ENCODE peak calls at places on chromosome 6, in nine cellular contexts. K is foreskin fibroblast; Q is HCT116; L is CD8-positive, alpha-beta T cell; C is mucosa of descending colon; P is cardiac muscle cell; T is breast epithelium; N is HFF-Myc; U is IMR-90. M is an unnamed sample.

GRCh38 chr6:34237722-34238506 is 1.2 kb downstream of the HMGA1 start:
- DNase-seq in K (no peak), Q (no peak), L (peak; percentile 79), C (peak; percentile 62), P (peak; percentile 66), T (no peak), N (no peak), U (peak; percentile 33), M (no peak)

GRCh38 chr6:140002406-140003022 is 628.1 kb upstream of the CITED2 start:
- DNase-seq in K (peak; percentile 79), Q (no peak), L (no peak), C (no peak), P (no peak), T (no peak), N (peak; percentile 86), U (peak; percentile 16), M (no peak)

GRCh38 chr6:107488875-107489635 is 862 bp upstream of the SOBP start:
- DNase-seq in K (peak; percentile 14), Q (no peak), L (no peak), C (peak; percentile 25), P (peak; percentile 67), T (no peak), N (no peak), U (peak; percentile 20), M (peak; percentile 23)

GRCh38 chr6:43720999-43721398 is 33.4 kb upstream of the MRPS18A start:
- DNase-seq in K (no peak), Q (no peak), L (no peak), C (no peak), P (no peak), T (no peak), N (no peak), U (no peak), M (no peak)

GRCh38 chr6:84768442-84769174 is 4.2 kb upstream of the TBX18 start:
- DNase-seq in K (peak; percentile 66), Q (no peak), L (no peak), C (no peak), P (no peak), T (no peak), N (no peak), U (no peak), M (peak; percentile 82)

GRCh38 chr6:136784910-136785746 is 7.1 kb downstream of the MAP3K5 start:
- DNase-seq in K (no peak), Q (no peak), L (peak; percentile 38), C (peak; percentile 49), P (no peak), T (no peak), N (no peak), U (no peak), M (peak; percentile 42)

GRCh38 chr6:113437571-113437970 is 419.6 kb upstream of the MARCKS start:
- DNase-seq in K (peak; percentile 18), Q (no peak), L (no peak), C (no peak), P (no peak), T (no peak), N (no peak), U (peak; percentile 52), M (no peak)

GRCh38 chr6:168183613-168183970 is 104.6 kb upstream of the FRMD1 start:
- DNase-seq in K (no peak), Q (no peak), L (no peak), C (peak; percentile 2), P (no peak), T (no peak), N (no peak), U (no peak), M (no peak)

GRCh38 chr6:89116702-89117101 is 1.2 kb downstream of the SRSF12 start:
- DNase-seq in K (no peak), Q (no peak), L (no peak), C (no peak), P (no peak), T (no peak), N (no peak), U (no peak), M (no peak)

GRCh38 chr6:33752139-33753015 is 5.7 kb upstream of the IP6K3 start:
- DNase-seq in K (no peak), Q (no peak), L (no peak), C (peak; percentile 86), P (peak; percentile 44), T (no peak), N (no peak), U (no peak), M (no peak)

GRCh38 chr6:292506-293184 is 358 bp downstream of the DUSP22 start:
- DNase-seq in K (peak; percentile 18), Q (no peak), L (peak; percentile 79), C (peak; percentile 83), P (peak; percentile 68), T (no peak), N (no peak), U (peak; percentile 24), M (peak; percentile 38)

GRCh38 chr6:33211136-33211535 is 2.8 kb downstream of the RING1 start:
- DNase-seq in K (no peak), Q (no peak), L (no peak), C (no peak), P (no peak), T (no peak), N (no peak), U (no peak), M (no peak)

GRCh38 chr6:43913388-43914271 is 143.6 kb downstream of the VEGFA start:
- DNase-seq in K (no peak), Q (no peak), L (no peak), C (peak; percentile 59), P (no peak), T (no peak), N (no peak), U (peak; percentile 45), M (peak; percentile 37)

GRCh38 chr6:30882764-30883475 is 1.4 kb upstream of the DDR1 start:
- DNase-seq in K (no peak), Q (peak; percentile 54), L (peak; percentile 38), C (peak; percentile 91), P (peak; percentile 34), T (peak; percentile 89), N (no peak), U (no peak), M (no peak)

GRCh38 chr6:156731436-156731835 is 45.7 kb upstream of the ARID1B start:
- DNase-seq in K (peak; percentile 86), Q (peak; percentile 63), L (no peak), C (no peak), P (no peak), T (no peak), N (peak; percentile 49), U (peak; percentile 86), M (peak; percentile 31)

GRCh38 chr6:44161997-44162338 is 3.3 kb downstream of the CAPN11 start:
- DNase-seq in K (peak; percentile 30), Q (no peak), L (no peak), C (no peak), P (no peak), T (no peak), N (no peak), U (peak; percentile 67), M (peak; percentile 15)

GRCh38 chr6:9537381-9537780 is 877.5 kb downstream of the TFAP2A start:
- DNase-seq in K (peak; percentile 51), Q (no peak), L (no peak), C (no peak), P (no peak), T (no peak), N (no peak), U (peak; percentile 25), M (peak; percentile 47)

GRCh38 chr6:136341967-136342366 is 52.3 kb upstream of the BCLAF1 start:
- DNase-seq in K (no peak), Q (no peak), L (no peak), C (peak; percentile 9), P (no peak), T (no peak), N (no peak), U (no peak), M (no peak)

DNA sequence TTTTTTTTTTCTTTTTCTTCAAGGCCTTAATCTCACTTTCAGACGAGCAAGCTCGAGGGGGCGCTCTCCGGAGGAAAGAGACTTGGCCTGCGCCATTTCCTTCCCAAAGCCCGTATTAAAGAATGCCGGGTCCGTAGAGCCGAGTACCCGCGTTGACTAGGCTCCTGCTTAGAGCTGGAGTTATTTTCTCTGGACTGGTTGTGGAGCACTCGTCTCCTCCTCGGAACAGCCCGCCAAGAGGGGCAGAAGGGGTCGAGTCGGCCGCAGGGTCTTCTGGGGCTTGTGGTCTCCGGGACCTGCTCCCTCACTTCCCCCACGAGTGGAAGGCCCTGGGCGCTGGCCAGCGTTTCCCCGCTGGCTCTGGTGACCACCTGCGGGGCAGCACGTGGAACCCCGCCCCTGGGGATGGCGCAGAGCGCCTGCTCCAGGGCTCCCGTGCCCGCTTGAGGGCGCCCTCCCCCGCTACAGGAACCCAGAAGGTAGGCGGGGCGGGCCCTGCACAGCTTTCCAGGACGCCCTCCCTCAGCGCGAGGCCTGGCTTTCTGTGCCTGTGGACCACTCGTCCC is 2.7 kb upstream of the MEI4 start:
- DNase-seq in K (no peak), Q (no peak), L (no peak), C (peak; percentile 9), P (peak; percentile 73), T (no peak), N (no peak), U (no peak), M (no peak)
- TF ChIP-seq CTCF in K (no peak), Q (no peak), L (no peak), C (no peak), P (peak; percentile 21), T (no peak), N (no peak), U (peak; percentile 8), M (no peak)

GRCh38 chr6:153131037-153131981 is at the start of gene RGS17:
- DNase-seq in K (peak; percentile 68), Q (no peak), L (no peak), C (no peak), P (peak; percentile 89), T (no peak), N (peak; percentile 21), U (peak; percentile 73), M (peak; percentile 84)
- H3K4me3 ChIP-seq in K (peak within 1 kb of the TSS; percentile 52), Q (peak within 1 kb of the TSS; percentile 49), L (peak within 1 kb of the TSS; percentile 52), C (peak within 1 kb of the TSS; percentile 1), P (peak within 1 kb of the TSS; percentile 92), T (peak within 1 kb of the TSS; percentile 71), N (peak within 1 kb of the TSS; percentile 86), U (peak within 1 kb of the TSS; percentile 62), M (peak within 1 kb of the TSS; percentile 91)

GRCh38 chr6:73985891-73986290 is 289.9 kb downstream of the CD109 start:
- DNase-seq in K (peak; percentile 84), Q (peak; percentile 12), L (no peak), C (no peak), P (no peak), T (no peak), N (peak; percentile 60), U (no peak), M (peak; percentile 11)
- TF ChIP-seq CTCF in K (peak; percentile 35), Q (peak; percentile 72), L (no peak), C (no peak), P (no peak), T (no peak), N (peak; percentile 52), U (no peak), M (peak; percentile 28)

DNA sequence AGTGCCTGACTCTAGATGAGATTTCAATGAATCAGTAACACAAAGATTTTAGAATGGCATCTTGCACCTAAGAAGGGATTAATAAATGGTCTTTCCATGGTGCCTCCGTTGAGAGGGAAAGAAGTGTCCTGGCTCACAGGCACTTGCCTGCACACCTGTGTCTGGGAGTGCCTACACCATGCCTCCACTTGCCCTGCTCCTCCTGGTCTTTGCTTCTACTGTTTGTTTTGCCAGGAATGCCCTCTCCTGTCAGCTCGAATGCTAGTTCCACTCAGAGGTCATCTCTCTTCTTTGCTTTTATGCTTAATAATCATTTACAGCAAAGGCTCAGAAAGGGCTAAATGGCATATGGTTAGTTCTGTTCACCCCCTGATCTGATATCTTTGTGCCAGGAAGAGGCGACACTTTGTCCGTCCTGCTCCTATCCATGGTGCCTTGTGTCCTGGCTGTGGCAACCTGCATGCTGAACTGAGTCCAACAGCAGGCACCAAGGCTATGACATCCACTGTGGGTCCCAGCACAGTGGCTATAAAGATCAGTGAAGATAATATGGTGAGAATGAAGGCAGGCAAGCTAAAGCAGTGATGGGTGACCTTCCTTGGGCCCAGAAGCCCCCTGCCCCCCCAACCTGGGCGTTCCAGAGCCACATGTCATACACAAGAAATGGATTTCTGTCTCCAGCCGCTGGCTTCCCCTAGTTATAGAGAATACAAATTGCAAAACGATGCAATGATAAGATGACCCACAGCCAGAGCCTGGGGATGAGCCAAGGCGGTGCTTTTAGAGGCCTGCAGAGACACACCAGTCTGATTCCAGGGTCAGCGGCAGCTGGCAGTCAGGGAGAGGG is 1.4 kb downstream of the C6orf132 start:
- DNase-seq in K (no peak), Q (no peak), L (no peak), C (no peak), P (no peak), T (no peak), N (no peak), U (no peak), M (no peak)
- H3K4me3 ChIP-seq in K (peak overlapping the region; percentile 66), Q (peak overlapping the region; percentile 76), L (no peak overlapping the region), C (no peak overlapping the region), P (no peak overlapping the region), T (peak overlapping the region; percentile 77), N (no peak overlapping the region), U (no peak overlapping the region), M (peak overlapping the region; percentile 63)